ENCODE peak calls at places on chromosomes 3 and 15, in four cellular contexts. Y, F, M and I are unnamed samples.

GRCh38 chr3:183826448-183826847 is 1.1 kb upstream of the MAP6D1 start:
- DNase-seq in Y (no peak), F (no peak), M (no peak), I (no peak)

GRCh38 chr15:88513195-88513594 is 33.3 kb downstream of the DET1 start:
- DNase-seq in Y (peak; percentile 64), F (no peak), M (no peak), I (no peak)

GRCh38 chr3:133964547-133964946 is 65.2 kb downstream of the SLCO2A1 start:
- DNase-seq in Y (no peak), F (peak; percentile 28), M (no peak), I (no peak)

GRCh38 chr3:11495948-11496557 is 147.7 kb downstream of the VGLL4 start:
- DNase-seq in Y (no peak), F (no peak), M (peak; percentile 85), I (no peak)

GRCh38 chr15:75775296-75776074 is 62.8 kb upstream of the CSPG4 start:
- DNase-seq in Y (no peak), F (no peak), M (peak; percentile 83), I (no peak)

GRCh38 chr3:108300103-108300849 is 3.9 kb downstream of the HHLA2 start:
- DNase-seq in Y (no peak), F (no peak), M (peak; percentile 51), I (no peak)

GRCh38 chr15:79769933-79770332 is 126.9 kb downstream of the MTHFS start:
- DNase-seq in Y (no peak), F (no peak), M (no peak), I (no peak)

GRCh38 chr3:172129868-172130751 is 90.7 kb downstream of the FNDC3B start:
- DNase-seq in Y (peak; percentile 99), F (peak; percentile 84), M (no peak), I (peak; percentile 84)

GRCh38 chr3:150972379-150972985 is at the start of gene CLRN1:
- DNase-seq in Y (no peak), F (no peak), M (peak; percentile 55), I (no peak)

GRCh38 chr15:73800662-73801345 is 47.7 kb upstream of the INSYN1 start:
- DNase-seq in Y (peak; percentile 87), F (peak; percentile 32), M (no peak), I (peak; percentile 74)

GRCh38 chr15:69824075-69824876 is 273.4 kb downstream of the TLE3 start:
- DNase-seq in Y (no peak), F (no peak), M (no peak), I (no peak)

DNA sequence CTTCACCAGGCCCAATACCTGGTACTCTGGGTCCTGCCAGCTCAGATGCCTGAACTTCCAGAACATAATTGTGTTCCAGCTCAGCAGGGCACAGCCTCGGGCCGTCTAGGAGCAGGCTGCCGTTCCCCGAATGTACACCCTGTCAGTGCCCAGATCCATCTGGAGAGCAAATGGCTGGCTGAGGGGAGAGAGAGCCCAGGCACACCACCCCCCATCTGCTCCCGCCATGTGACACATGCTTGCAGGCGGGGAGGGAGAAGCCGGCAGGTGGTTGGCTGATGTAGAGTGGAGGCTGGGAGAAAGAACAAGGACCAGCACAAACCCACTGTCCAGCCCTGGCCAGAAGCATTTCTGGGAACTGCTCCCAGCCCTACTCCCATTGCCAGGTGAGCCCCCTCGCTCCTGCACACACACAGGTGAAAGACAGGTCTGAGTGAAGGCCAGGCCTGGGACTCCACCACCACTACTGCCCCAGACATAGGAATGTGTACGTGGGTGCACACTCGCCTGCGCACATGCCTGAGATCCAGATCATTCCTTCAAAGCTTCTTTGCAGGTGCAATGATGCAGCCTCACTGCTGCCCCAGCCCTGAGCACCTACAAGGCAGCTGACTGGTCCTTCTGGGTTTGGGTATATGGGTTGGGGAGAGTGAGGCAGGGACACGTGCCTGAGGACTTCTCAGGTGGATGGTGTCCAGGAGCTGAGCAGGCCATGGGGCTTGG is 53.5 kb downstream of the SEMA5B start:
- DNase-seq in Y (no peak), F (no peak), M (no peak), I (no peak)
- H3K4me3 ChIP-seq in Y (no peak overlapping the region), F (no peak overlapping the region), M (no peak overlapping the region), I (no peak overlapping the region)

GRCh38 chr3:62926494-62926893 is 51.3 kb upstream of the CADPS start:
- DNase-seq in Y (no peak), F (no peak), M (peak; percentile 84), I (no peak)
- TF ChIP-seq CTCF in Y (no peak), F (no peak), M (peak; percentile 74), I (no peak)

DNA sequence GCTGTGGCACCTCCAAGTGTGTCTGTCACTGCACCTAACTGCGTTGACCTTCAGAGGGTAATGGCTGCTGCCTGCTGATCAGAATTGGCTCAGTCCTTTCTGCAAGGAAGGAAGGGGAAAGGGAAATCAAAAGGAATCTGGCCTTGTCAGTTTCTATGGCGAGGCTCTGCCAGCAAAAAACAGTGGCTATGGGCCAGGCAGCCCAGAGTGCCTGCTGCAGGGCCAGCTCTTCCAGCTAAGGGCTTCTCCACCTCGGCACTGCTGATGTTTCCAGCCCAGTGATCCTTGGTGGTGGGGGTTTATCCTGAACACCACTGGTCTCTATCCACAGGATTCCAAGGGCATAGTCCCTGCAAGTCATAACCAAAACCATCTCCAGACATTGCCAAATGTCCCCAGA is 184.3 kb downstream of the TJP1 start:
- DNase-seq in Y (no peak), F (no peak), M (no peak), I (no peak)
- H3K4me3 ChIP-seq in Y (no peak overlapping the region), F (no peak overlapping the region), M (no peak overlapping the region), I (no peak overlapping the region)

DNA sequence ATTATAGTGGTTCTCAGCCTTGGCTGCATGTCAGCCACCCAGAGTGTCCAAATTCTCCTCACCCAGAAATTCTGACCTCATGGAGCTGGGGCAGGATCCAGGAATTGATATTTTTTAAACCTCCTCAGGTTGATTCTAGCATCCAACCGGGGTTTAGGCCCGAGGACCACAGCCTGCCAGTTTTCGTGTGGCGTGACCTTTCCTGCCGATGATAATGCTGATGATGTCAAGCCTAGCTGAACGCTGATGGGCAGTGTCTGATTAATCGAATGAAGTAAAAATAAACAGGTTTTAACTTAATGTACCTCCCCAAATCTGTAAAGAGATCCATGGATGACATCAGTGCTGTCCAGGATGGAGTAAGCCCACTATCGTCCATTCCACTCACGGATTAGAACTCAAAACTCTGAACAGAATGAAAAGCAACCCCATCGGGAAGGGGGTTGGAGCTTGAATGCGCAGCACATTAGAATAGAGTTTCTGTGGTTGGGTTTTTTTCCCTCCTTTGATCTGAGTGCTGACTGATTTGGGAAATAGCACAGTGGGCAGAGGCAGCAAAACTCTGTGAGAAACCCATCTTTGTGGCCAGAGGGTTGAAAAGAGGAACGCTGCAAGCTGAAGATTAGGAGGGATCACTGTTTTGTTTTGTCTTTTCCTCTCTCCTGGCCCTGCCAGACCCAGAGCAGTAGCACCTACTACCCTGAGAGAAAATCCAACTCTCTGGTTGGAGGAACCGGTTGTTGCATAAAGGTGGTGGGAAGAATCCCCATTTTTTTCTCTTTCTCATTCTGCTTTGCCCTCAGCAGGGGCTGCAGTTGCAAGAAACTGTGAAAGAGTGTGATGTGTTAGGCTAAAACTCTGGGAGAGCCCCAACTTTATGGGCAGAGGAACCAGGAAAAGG is 153.9 kb downstream of the APBA2 start:
- DNase-seq in Y (no peak), F (no peak), M (no peak), I (no peak)
- TF ChIP-seq CTCF in Y (no peak), F (no peak), M (no peak), I (no peak)

GRCh38 chr3:100306695-100307094 is 27.9 kb upstream of the NIT2 start:
- DNase-seq in Y (no peak), F (no peak), M (no peak), I (no peak)

GRCh38 chr3:100311011-100311410 is 23.5 kb upstream of the NIT2 start:
- DNase-seq in Y (no peak), F (no peak), M (no peak), I (no peak)

DNA sequence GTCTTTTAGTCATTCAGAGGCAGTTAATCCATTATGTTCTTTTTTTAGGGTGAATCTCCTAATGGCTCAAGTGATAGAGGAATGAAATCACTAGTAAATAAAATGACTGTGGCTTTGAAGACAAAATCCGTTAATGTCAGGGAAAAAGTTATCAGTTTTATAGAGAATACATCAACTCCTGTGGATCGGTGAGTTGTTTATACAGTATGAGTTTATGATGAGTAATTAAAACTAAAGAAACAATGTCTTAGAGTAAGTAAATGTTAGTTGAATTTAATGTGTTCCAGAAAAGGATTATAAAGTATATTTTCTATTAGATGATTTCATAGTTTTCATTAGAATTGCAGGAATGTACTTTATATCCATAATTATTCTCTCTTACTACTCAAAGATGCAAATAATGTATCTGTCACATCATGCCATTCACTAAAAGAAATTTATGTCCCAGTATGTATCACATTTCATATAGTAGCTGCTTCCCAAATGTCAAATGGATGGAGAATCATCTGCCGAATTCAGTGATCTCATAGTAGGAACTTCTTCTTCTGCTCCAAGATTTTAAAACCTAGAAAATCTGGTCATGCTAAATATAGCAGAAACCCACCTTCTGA is 24.1 kb upstream of the NIT2 start:
- DNase-seq in Y (peak; percentile 11), F (no peak), M (no peak), I (no peak)
- H3K4me3 ChIP-seq in Y (no peak overlapping the region), F (no peak overlapping the region), M (no peak overlapping the region), I (no peak overlapping the region)